ENCODE peak calls at places on chromosome 1, in four cellular contexts. One of them, this sample, is unnamed.

GRCh38 chr1:154276797-154277196 is 4.4 kb downstream of the HAX1 start:
- DNase-seq in posterior cingulate gyrus: no peak
- DNase-seq in KG1: no peak
- DNase-seq in CMK: peak
- DNase-seq in this sample: no peak

GRCh38 chr1:44649788-44650158 is 24.5 kb downstream of the TMEM53 start:
- DNase-seq in posterior cingulate gyrus: no peak
- DNase-seq in KG1: no peak
- DNase-seq in CMK: no peak
- DNase-seq in this sample: no peak

GRCh38 chr1:205060746-205061145 is 17.7 kb downstream of the CNTN2 start:
- DNase-seq in posterior cingulate gyrus: no peak
- DNase-seq in KG1: no peak
- DNase-seq in CMK: no peak
- DNase-seq in this sample: no peak

GRCh38 chr1:44802306-44803061 is 2.3 kb downstream of the PLK3 start:
- DNase-seq in posterior cingulate gyrus: no peak
- DNase-seq in KG1: no peak
- DNase-seq in CMK: peak
- DNase-seq in this sample: no peak

GRCh38 chr1:46406881-46407608 is 12.9 kb downstream of the FAAH start:
- DNase-seq in posterior cingulate gyrus: no peak
- DNase-seq in KG1: no peak
- DNase-seq in CMK: no peak
- DNase-seq in this sample: no peak

GRCh38 chr1:1309525-1310385 is 1.4 kb downstream of the PUSL1 start:
- DNase-seq in posterior cingulate gyrus: no peak
- DNase-seq in KG1: no peak
- DNase-seq in CMK: no peak
- DNase-seq in this sample: no peak

GRCh38 chr1:30466026-30466425 is 257.4 kb downstream of the MATN1 start:
- DNase-seq in posterior cingulate gyrus: no peak
- DNase-seq in KG1: no peak
- DNase-seq in CMK: no peak
- DNase-seq in this sample: no peak

GRCh38 chr1:67890862-67891261 is 57.6 kb upstream of the GNG12 start:
- DNase-seq in posterior cingulate gyrus: no peak
- DNase-seq in KG1: no peak
- DNase-seq in CMK: no peak
- DNase-seq in this sample: no peak

GRCh38 chr1:177392336-177392735 is 221.6 kb downstream of the BRINP2 start:
- DNase-seq in posterior cingulate gyrus: no peak
- DNase-seq in KG1: no peak
- DNase-seq in CMK: no peak
- DNase-seq in this sample: no peak